ENCODE peak calls at places on chromosome 19, in four cellular contexts. One of them, this sample, is unnamed.
A peak's percentile ranks its signal among the peaks of the same experiment; 100 is the strongest.

GRCh38 chr19:1830568-1830967 is 17.7 kb downstream of the REXO1 start:
- DNase-seq in SK-N-SH: no peak
- DNase-seq in OCI-LY7: no peak
- DNase-seq in MM.1S: no peak
- DNase-seq in this sample: no peak

GRCh38 chr19:28307460-28307859 is 905.5 kb downstream of the UQCRFS1 start:
- DNase-seq in OCI-LY7: no peak
- DNase-seq in MM.1S: no peak
- DNase-seq in SK-N-SH: no peak
- DNase-seq in this sample: no peak

GRCh38 chr19:15136234-15136954 is 29.2 kb downstream of the SYDE1 start:
- DNase-seq in SK-N-SH: no peak
- DNase-seq in MM.1S: no peak
- DNase-seq in OCI-LY7: no peak
- DNase-seq in this sample: no peak

GRCh38 chr19:37329686-37330085 is 41.2 kb upstream of the ZNF527 start:
- DNase-seq in SK-N-SH: peak; percentile 32
- DNase-seq in OCI-LY7: peak; percentile 1
- DNase-seq in MM.1S: no peak
- DNase-seq in this sample: peak; percentile 67

GRCh38 chr19:37683520-37683919 is 28.3 kb upstream of the ZFP30 start:
- DNase-seq in SK-N-SH: no peak
- DNase-seq in MM.1S: no peak
- DNase-seq in OCI-LY7: no peak
- DNase-seq in this sample: no peak

GRCh38 chr19:13938361-13939027 is at the start of gene PODNL1:
- DNase-seq in MM.1S: no peak
- DNase-seq in SK-N-SH: peak; percentile 86
- DNase-seq in OCI-LY7: no peak
- DNase-seq in this sample: peak; percentile 52

GRCh38 chr19:3338541-3339181 is 27.7 kb upstream of the NFIC start:
- DNase-seq in SK-N-SH: no peak
- DNase-seq in OCI-LY7: no peak
- DNase-seq in MM.1S: no peak
- DNase-seq in this sample: no peak

GRCh38 chr19:42466521-42467436 is 24.0 kb upstream of the CXCL17 start:
- DNase-seq in SK-N-SH: no peak
- DNase-seq in OCI-LY7: peak; percentile 79
- DNase-seq in MM.1S: no peak
- DNase-seq in this sample: no peak

GRCh38 chr19:48674921-48675824 is 2.4 kb upstream of the NTN5 start:
- DNase-seq in MM.1S: peak; percentile 70
- DNase-seq in OCI-LY7: peak; percentile 85
- DNase-seq in SK-N-SH: peak; percentile 96
- DNase-seq in this sample: peak; percentile 97

GRCh38 chr19:35236638-35237400 is 8.3 kb upstream of the FAM187B start:
- DNase-seq in MM.1S: peak; percentile 39
- DNase-seq in OCI-LY7: peak; percentile 41
- DNase-seq in SK-N-SH: no peak
- DNase-seq in this sample: peak; percentile 67

GRCh38 chr19:2167896-2168618 is 4.3 kb downstream of the DOT1L start:
- DNase-seq in SK-N-SH: no peak
- DNase-seq in OCI-LY7: peak; percentile 21
- DNase-seq in MM.1S: no peak
- DNase-seq in this sample: no peak

GRCh38 chr19:53333071-53333465 is 481 bp upstream of the ZNF845 start:
- DNase-seq in SK-N-SH: peak; percentile 61
- DNase-seq in OCI-LY7: peak; percentile 14
- DNase-seq in MM.1S: no peak
- DNase-seq in this sample: peak; percentile 82

GRCh38 chr19:12936582-12936981 is 1.8 kb upstream of the CALR start:
- DNase-seq in OCI-LY7: peak; percentile 75
- DNase-seq in MM.1S: peak; percentile 55
- DNase-seq in SK-N-SH: no peak
- DNase-seq in this sample: no peak

GRCh38 chr19:12939292-12939606 is 840 bp downstream of the CALR start:
- DNase-seq in MM.1S: peak; percentile 64
- DNase-seq in OCI-LY7: peak; percentile 66
- DNase-seq in SK-N-SH: no peak
- DNase-seq in this sample: no peak

GRCh38 chr19:12938536-12939291 is at the start of gene CALR:
- DNase-seq in OCI-LY7: peak; percentile 62
- DNase-seq in MM.1S: peak; percentile 36
- DNase-seq in SK-N-SH: no peak
- DNase-seq in this sample: no peak

GRCh38 chr19:12938054-12938535 is 314 bp upstream of the CALR start:
- DNase-seq in OCI-LY7: peak; percentile 100
- DNase-seq in MM.1S: peak; percentile 100
- DNase-seq in SK-N-SH: peak; percentile 96
- DNase-seq in this sample: peak; percentile 99

DNA sequence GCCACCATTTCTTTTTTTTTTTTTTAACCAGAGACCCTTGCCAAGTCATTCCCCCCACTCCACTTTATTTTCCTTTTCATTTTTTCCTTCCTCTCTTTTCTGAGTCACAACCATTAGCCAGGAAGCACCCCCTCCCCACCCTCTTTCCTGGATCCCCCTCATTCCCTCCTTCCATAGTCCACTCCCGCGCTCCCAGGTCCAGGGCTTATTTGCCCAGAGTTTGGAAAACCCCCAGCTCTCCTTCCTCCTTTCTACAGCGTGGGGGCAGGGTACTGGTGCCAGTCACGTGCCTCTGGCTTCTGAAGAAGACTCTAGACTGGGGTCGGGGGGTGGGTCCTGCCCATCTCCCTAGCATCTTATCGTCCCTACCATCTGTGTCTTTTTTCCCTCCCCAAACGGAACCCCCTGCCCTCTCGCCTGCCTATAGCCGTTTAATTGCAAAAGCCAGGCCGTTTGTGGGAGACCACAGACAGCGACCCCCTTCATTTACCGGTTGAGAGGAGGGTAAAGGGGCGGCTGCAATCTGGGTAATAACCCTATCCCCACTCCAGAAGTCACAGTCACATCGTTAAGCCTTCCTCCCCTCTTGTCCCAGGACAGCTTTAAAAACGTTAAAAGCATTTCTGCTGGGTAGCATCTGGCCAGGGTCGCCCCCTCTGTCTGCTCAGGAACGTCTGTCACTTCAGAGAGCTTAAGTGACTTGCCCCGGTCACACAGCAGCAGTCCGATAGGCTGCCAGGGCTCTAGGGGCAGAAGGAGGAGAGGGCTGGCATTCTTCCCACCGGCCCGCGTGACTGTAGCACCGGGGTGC is 961 bp upstream of the CALR start:
- DNase-seq in OCI-LY7: peak; percentile 67
- DNase-seq in SK-N-SH: peak; percentile 52
- DNase-seq in MM.1S: peak; percentile 64
- DNase-seq in this sample: peak; percentile 91
- TF ChIP-seq EZH2phosphoT487 in OCI-LY7: no peak
- TF ChIP-seq EZH2phosphoT487 in SK-N-SH: no peak
- TF ChIP-seq EZH2phosphoT487 in MM.1S: no peak
- TF ChIP-seq EZH2phosphoT487 in this sample: no peak

GRCh38 chr19:5060591-5061339 is 91.9 kb downstream of the KDM4B start:
- DNase-seq in SK-N-SH: no peak
- DNase-seq in MM.1S: no peak
- DNase-seq in OCI-LY7: no peak
- DNase-seq in this sample: no peak
- TF ChIP-seq EZH2phosphoT487 in SK-N-SH: no peak
- TF ChIP-seq EZH2phosphoT487 in MM.1S: no peak
- TF ChIP-seq EZH2phosphoT487 in OCI-LY7: no peak
- TF ChIP-seq EZH2phosphoT487 in this sample: no peak

DNA sequence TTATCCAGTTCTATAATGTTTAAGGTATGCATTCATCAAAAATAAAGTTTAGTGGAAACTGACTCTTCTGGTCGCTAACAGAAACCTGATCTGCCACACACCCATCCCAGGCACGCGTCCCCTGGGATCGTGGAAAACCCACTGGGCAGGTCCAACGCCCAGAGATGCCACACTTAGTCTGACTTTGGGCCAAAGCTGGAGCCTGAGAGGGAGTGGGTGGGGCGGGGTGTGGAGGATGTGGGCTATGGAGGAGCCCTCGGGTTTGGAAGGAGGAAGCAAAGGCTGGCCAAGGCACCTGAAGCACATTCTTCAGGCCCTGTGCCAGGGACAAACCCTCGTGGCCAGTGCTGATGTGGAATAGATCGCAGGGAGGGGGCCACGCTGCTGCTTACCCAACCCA is 2.5 kb downstream of the IGFL1 start:
- DNase-seq in SK-N-SH: no peak
- DNase-seq in OCI-LY7: no peak
- DNase-seq in MM.1S: no peak
- DNase-seq in this sample: no peak
- TF ChIP-seq EZH2phosphoT487 in SK-N-SH: no peak
- TF ChIP-seq EZH2phosphoT487 in OCI-LY7: no peak
- TF ChIP-seq EZH2phosphoT487 in MM.1S: no peak
- TF ChIP-seq EZH2phosphoT487 in this sample: no peak

DNA sequence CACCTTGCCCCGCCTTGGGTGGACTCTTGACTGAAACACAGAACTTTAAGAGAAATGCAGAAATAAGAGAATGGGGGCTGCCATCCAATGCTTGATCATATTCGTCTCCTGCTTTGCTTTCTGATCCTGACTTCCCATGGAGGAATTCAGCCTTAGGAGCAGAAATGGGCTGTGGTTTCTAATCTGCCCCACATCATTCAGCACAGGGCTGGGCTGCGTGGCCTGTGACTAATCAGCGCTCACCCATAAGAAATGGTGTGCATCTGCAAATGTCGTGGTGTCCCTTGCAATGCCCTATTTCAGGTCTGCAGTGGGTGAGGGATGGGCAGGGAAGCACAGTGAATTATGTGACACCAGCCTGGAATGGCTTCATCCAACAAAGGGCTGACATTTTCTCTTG is 60.7 kb upstream of the URI1 start:
- DNase-seq in OCI-LY7: no peak
- DNase-seq in SK-N-SH: no peak
- DNase-seq in MM.1S: no peak
- DNase-seq in this sample: no peak
- TF ChIP-seq EZH2phosphoT487 in OCI-LY7: no peak
- TF ChIP-seq EZH2phosphoT487 in SK-N-SH: no peak
- TF ChIP-seq EZH2phosphoT487 in MM.1S: no peak
- TF ChIP-seq EZH2phosphoT487 in this sample: no peak

DNA sequence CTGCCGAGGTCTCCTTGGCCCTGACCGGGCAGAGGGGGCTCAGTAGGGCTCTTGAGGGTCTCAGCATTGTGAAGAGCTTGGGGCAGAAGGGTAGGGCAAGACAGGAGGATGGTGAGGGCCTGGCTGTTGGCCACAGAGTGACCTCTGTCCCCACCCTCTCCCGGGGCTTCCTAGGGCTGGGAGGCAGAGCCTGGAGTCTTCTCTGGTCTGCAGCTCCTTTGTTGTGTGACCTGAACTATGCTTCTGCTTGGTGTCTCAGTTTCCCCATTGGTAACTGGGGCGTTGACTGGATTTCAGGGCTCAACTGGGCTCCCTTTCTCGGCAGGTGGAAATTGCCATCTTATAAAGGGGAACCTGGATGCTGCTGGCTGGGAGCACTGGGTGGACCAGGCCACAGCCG is 30.1 kb upstream of the PEPD start:
- DNase-seq in OCI-LY7: no peak
- DNase-seq in SK-N-SH: no peak
- DNase-seq in MM.1S: no peak
- DNase-seq in this sample: no peak
- TF ChIP-seq EZH2phosphoT487 in OCI-LY7: no peak
- TF ChIP-seq EZH2phosphoT487 in SK-N-SH: no peak
- TF ChIP-seq EZH2phosphoT487 in MM.1S: no peak
- TF ChIP-seq EZH2phosphoT487 in this sample: no peak

GRCh38 chr19:40717880-40718773 is 1.2 kb downstream of the ITPKC start:
- DNase-seq in MM.1S: no peak
- DNase-seq in OCI-LY7: peak; percentile 28
- DNase-seq in SK-N-SH: no peak
- DNase-seq in this sample: peak; percentile 40

GRCh38 chr19:40714519-40715299 is 2.0 kb downstream of the COQ8B start:
- DNase-seq in MM.1S: peak; percentile 88
- DNase-seq in OCI-LY7: peak; percentile 93
- DNase-seq in SK-N-SH: peak; percentile 95
- DNase-seq in this sample: peak; percentile 98

GRCh38 chr19:40717325-40717879 is 490 bp downstream of the ITPKC start:
- DNase-seq in MM.1S: no peak
- DNase-seq in OCI-LY7: no peak
- DNase-seq in SK-N-SH: no peak
- DNase-seq in this sample: no peak

GRCh38 chr19:40716655-40717324 is at the start of the genes COQ8B and ITPKC:
- DNase-seq in OCI-LY7: peak; percentile 99
- DNase-seq in SK-N-SH: peak; percentile 98
- DNase-seq in MM.1S: peak; percentile 99
- DNase-seq in this sample: peak; percentile 100

GRCh38 chr19:40716031-40716654 is 543 bp downstream of the COQ8B start:
- DNase-seq in SK-N-SH: no peak
- DNase-seq in MM.1S: no peak
- DNase-seq in OCI-LY7: peak; percentile 46
- DNase-seq in this sample: no peak
- TF ChIP-seq EZH2phosphoT487 in SK-N-SH: no peak
- TF ChIP-seq EZH2phosphoT487 in MM.1S: no peak
- TF ChIP-seq EZH2phosphoT487 in OCI-LY7: no peak
- TF ChIP-seq EZH2phosphoT487 in this sample: no peak

GRCh38 chr19:33388817-33389573 is 15.5 kb downstream of the CEBPG start:
- DNase-seq in OCI-LY7: no peak
- DNase-seq in SK-N-SH: peak; percentile 83
- DNase-seq in MM.1S: no peak
- DNase-seq in this sample: no peak

GRCh38 chr19:33390120-33390907 is 16.8 kb downstream of the CEBPG start:
- DNase-seq in MM.1S: no peak
- DNase-seq in SK-N-SH: peak; percentile 56
- DNase-seq in OCI-LY7: no peak
- DNase-seq in this sample: no peak

GRCh38 chr19:33388231-33388816 is 14.8 kb downstream of the CEBPG start:
- DNase-seq in SK-N-SH: peak; percentile 34
- DNase-seq in OCI-LY7: no peak
- DNase-seq in MM.1S: no peak
- DNase-seq in this sample: no peak

GRCh38 chr19:33390908-33391630 is 17.6 kb downstream of the CEBPG start:
- DNase-seq in OCI-LY7: no peak
- DNase-seq in MM.1S: no peak
- DNase-seq in SK-N-SH: peak; percentile 33
- DNase-seq in this sample: no peak

DNA sequence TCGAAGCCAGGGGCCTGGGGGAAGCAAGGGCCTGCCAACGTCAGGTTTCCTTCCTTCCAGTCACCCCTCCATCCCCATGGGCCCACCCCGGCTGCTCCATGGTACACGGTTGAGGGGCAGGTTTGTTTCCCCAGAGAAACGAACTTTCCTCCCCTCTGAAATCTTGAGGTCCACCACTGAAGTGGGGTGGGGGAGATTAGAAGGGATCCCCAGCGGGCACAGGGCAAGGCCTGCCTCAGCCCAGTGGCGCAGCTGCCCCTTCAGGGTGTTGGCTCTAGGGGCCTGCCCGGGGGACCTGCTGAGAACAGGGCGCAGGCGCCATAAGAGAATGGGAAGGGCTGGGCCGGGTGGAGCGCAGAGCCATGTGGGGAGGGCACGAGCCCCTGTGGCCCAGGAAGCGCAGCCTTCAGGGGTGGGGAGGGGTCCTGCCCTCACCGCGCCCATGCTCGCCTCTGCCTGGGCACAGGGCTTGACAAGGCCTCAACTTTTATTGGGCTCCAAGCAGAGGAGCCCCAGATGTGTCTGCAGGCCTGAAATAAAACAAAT is 16.1 kb downstream of the CEBPG start:
- DNase-seq in MM.1S: no peak
- DNase-seq in SK-N-SH: peak; percentile 50
- DNase-seq in OCI-LY7: no peak
- DNase-seq in this sample: no peak
- TF ChIP-seq EZH2phosphoT487 in MM.1S: no peak
- TF ChIP-seq EZH2phosphoT487 in SK-N-SH: no peak
- TF ChIP-seq EZH2phosphoT487 in OCI-LY7: no peak
- TF ChIP-seq EZH2phosphoT487 in this sample: no peak

This sample was measured in GM23338.